ENCODE peak calls at places on chromosomes 1 and 21, in four cellular contexts. X is cardiac fibroblast; O is CD8-positive, alpha-beta T cell; M is right lobe of liver. F is an unnamed sample.

GRCh38 chr21:34770581-34770980 is 101.8 kb downstream of the CLIC6 start:
- DNase-seq in M (no peak), X (peak), O (no peak), F (peak)

GRCh38 chr1:75308365-75308764 is 174.2 kb downstream of the LHX8 start:
- DNase-seq in X (no peak), O (no peak), M (no peak), F (no peak)

GRCh38 chr1:111565079-111565478 is 54.5 kb upstream of the RAP1A start:
- DNase-seq in O (no peak), X (peak), M (no peak), F (peak)

GRCh38 chr1:106022312-106022902 is 1034.1 kb upstream of the PRMT6 start:
- DNase-seq in M (no peak), X (peak), O (no peak), F (peak)

GRCh38 chr1:233127157-233127556 is 168.4 kb downstream of the PCNX2 start:
- DNase-seq in M (no peak), X (peak), O (no peak), F (no peak)

GRCh38 chr21:14527690-14528652 is 18.1 kb downstream of the SAMSN1 start:
- DNase-seq in O (no peak), M (no peak), X (no peak), F (no peak)

GRCh38 chr1:231210126-231210525 is 30.9 kb upstream of the GNPAT start:
- DNase-seq in M (no peak), X (no peak), O (no peak), F (no peak)

GRCh38 chr1:172278478-172278877 is 142.0 kb upstream of the C1orf105 start:
- DNase-seq in X (peak), M (no peak), O (no peak), F (peak)

GRCh38 chr21:35428489-35428888 is 379.4 kb upstream of the RUNX1 start:
- DNase-seq in X (peak), O (peak), M (no peak), F (peak)

GRCh38 chr1:68594851-68595250 is 98.0 kb upstream of the DEPDC1 start:
- DNase-seq in M (no peak), X (no peak), O (no peak), F (no peak)

GRCh38 chr1:13757693-13758092 is 57.7 kb downstream of the PRDM2 start:
- DNase-seq in X (no peak), O (no peak), M (no peak), F (no peak)

GRCh38 chr1:67748630-67749029 is 63.6 kb downstream of the GADD45A start:
- DNase-seq in O (no peak), M (no peak), X (peak), F (peak)

GRCh38 chr1:179476484-179476883 is 99.3 kb downstream of the NPHS2 start:
- DNase-seq in O (no peak), M (no peak), X (no peak), F (no peak)

GRCh38 chr1:228902781-228903572 is 167.7 kb downstream of the RHOU start:
- DNase-seq in O (no peak), M (peak), X (peak), F (peak)

GRCh38 chr1:32742132-32742947 is 39.8 kb upstream of the SYNC start:
- DNase-seq in M (no peak), X (no peak), O (no peak), F (no peak)

GRCh38 chr1:2003564-2004131 is at the start of gene CFAP74:
- DNase-seq in M (no peak), O (no peak), X (peak), F (peak)

GRCh38 chr1:191641420-191642215 is 516.6 kb upstream of the RGS18 start:
- DNase-seq in M (no peak), O (no peak), X (no peak), F (no peak)

GRCh38 chr21:42317341-42317741 is 2.1 kb upstream of the TFF3 start:
- DNase-seq in O (no peak), M (no peak), X (no peak), F (no peak)

GRCh38 chr21:42313501-42313969 is 1.7 kb downstream of the TFF3 start:
- DNase-seq in M (no peak), X (no peak), O (no peak), F (no peak)

GRCh38 chr21:42316891-42317290 is 1.7 kb upstream of the TFF3 start:
- DNase-seq in O (no peak), X (no peak), M (no peak), F (no peak)

GRCh38 chr21:42314616-42315295 is 453 bp downstream of the TFF3 start:
- DNase-seq in O (no peak), X (no peak), M (no peak), F (no peak)

GRCh38 chr21:42315296-42315891 is at the start of gene TFF3:
- DNase-seq in X (no peak), O (no peak), M (no peak), F (no peak)
- H3K4me3 ChIP-seq in X (no peak), O (no peak), M (no peak), F (no peak)

GRCh38 chr21:16196521-16197208 is 466.9 kb downstream of the USP25 start:
- DNase-seq in X (peak), M (no peak), O (no peak), F (peak)
- H3K4me3 ChIP-seq in X (peak), M (peak), O (no peak), F (peak)

DNA sequence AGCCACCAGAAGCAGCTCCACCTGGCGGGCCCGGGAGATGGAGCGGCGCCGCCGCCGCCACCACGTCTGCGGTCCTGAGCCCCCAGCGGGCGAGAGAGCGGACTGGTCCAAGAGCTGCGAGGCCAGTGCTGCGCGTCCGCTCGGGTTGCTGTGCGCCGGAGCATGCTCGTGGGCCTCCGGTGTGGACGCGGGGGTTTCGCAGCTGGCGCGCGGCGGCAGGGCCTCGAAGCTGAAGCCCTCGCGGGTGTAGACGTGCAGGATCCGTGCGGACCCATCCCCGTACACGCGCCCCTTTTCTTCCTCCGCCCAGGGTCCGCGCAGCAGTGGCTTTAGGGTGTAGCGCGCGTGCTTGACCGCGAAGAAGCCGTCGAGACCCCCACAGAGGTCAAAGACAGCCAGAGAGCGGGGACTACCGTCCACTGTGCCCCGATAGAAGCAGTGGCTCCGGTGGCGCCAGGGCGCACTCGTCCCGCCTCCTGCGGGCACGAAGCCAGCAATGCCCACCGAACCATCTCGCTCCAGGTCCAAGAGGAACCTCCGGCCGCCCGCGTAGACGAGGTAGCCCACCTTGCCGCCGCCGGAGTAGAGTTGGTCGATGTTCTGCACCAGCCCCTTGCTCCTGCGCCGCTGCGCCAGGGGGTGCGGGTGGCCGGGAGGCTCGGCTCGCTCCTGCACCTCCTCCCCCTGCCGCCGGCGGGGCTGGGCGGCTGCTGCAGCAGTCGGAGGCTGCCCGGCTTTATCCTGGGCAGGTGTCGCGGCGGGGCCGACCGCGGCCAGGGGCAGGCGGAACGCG is 1.1 kb downstream of the ADAMTS5 start:
- DNase-seq in O (no peak), M (peak), X (peak), F (peak)
- H3K4me3 ChIP-seq in O (no peak), M (peak), X (peak), F (peak)

DNA sequence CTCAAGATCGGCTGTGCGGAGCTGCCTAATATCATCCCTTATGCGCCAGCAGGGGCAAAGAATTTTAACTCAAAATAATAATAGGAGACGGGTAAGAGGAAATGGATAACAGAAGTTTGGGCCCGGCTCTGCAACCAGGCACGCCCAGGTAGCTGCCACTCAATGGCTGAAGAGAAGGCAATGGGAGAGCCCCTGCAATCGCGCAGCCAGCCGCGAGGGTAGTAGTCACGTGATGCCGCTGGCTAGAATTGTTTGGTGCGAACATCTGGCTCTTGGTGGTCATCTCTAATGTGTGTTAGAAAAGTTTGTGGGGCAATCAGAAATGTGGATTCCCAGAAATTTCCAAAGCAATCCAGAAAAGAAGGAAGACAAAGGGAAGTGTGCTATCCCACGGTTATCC is 12.3 kb downstream of the BARHL2 start:
- DNase-seq in M (no peak), O (no peak), X (no peak), F (no peak)
- H3K4me3 ChIP-seq in M (no peak), O (no peak), X (no peak), F (no peak)

GRCh38 chr1:224431726-224432125 is 2.9 kb downstream of the WDR26 start:
- DNase-seq in M (no peak), O (no peak), X (no peak), F (no peak)
- H3K4me3 ChIP-seq in M (no peak), O (peak), X (peak), F (peak)

GRCh38 chr1:3651011-3651938 is 1.0 kb upstream of the TP73 start:
- DNase-seq in M (peak), O (no peak), X (no peak), F (no peak)
- H3K4me3 ChIP-seq in M (no peak), O (peak), X (no peak), F (no peak)

GRCh38 chr1:178345821-178346220 is 150.9 kb downstream of the CLEC20A start:
- DNase-seq in O (no peak), X (peak), M (no peak), F (peak)

GRCh38 chr1:178341218-178341956 is 155.4 kb downstream of the CLEC20A start:
- DNase-seq in O (no peak), M (no peak), X (peak), F (peak)

GRCh38 chr1:178339834-178340233 is 156.9 kb downstream of the CLEC20A start:
- DNase-seq in M (no peak), X (no peak), O (no peak), F (no peak)

GRCh38 chr1:178345238-178345637 is 151.5 kb downstream of the CLEC20A start:
- DNase-seq in M (no peak), O (no peak), X (no peak), F (no peak)

DNA sequence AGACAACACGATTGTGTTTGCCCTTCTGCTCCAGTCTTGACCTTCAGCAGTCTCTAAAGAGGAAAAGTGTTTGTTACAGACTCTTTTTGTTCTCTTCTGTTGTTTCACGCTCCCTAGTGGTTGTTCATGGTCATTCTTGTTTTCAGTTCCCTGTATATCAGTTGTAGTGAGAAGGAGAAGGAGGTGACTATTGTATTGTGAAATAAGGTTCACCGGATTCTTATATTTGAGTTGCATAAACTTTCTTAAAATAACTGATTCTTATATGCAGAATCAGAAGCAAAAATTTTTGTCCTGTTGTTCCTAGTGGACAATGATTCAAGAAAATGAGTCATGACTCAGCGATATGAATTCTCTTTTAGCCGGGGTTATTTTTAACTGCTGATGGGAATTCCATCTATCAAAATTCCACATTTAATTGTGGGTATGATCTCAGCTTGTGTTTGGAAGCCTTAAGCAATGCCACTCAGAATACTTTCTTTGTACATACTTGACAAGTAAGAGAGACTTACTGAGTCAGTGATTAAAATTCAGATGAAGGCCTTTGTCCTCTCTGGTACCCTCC is 152.2 kb downstream of the CLEC20A start:
- DNase-seq in X (peak), M (no peak), O (no peak), F (peak)
- H3K4me3 ChIP-seq in X (no peak), M (no peak), O (no peak), F (peak)

GRCh38 chr1:221812088-221812752 is 70.3 kb upstream of the DUSP10 start:
- DNase-seq in O (no peak), M (no peak), X (no peak), F (no peak)

GRCh38 chr1:221812905-221813597 is 71.2 kb upstream of the DUSP10 start:
- DNase-seq in O (no peak), X (no peak), M (no peak), F (no peak)

GRCh38 chr1:221806984-221807383 is 65.1 kb upstream of the DUSP10 start:
- DNase-seq in O (no peak), X (no peak), M (no peak), F (no peak)

GRCh38 chr1:221809101-221810029 is 67.5 kb upstream of the DUSP10 start:
- DNase-seq in O (peak), X (no peak), M (no peak), F (no peak)

GRCh38 chr1:221810406-221810805 is 68.5 kb upstream of the DUSP10 start:
- DNase-seq in M (no peak), O (no peak), X (no peak), F (peak)
- H3K4me3 ChIP-seq in M (no peak), O (no peak), X (no peak), F (no peak)

GRCh38 chr1:165852896-165853295 is 25.5 kb downstream of the UCK2 start:
- DNase-seq in X (no peak), O (no peak), M (no peak), F (no peak)

GRCh38 chr1:165845992-165846748 is 18.8 kb downstream of the UCK2 start:
- DNase-seq in X (no peak), M (no peak), O (no peak), F (no peak)

GRCh38 chr1:165851034-165851658 is 23.7 kb downstream of the UCK2 start:
- DNase-seq in O (no peak), X (peak), M (no peak), F (peak)

GRCh38 chr1:165847486-165847885 is 20.1 kb downstream of the UCK2 start:
- DNase-seq in O (no peak), X (no peak), M (no peak), F (no peak)

GRCh38 chr1:165849336-165850133 is 22.1 kb downstream of the UCK2 start:
- DNase-seq in X (no peak), M (no peak), O (no peak), F (no peak)
- H3K4me3 ChIP-seq in X (no peak), M (no peak), O (no peak), F (no peak)

DNA sequence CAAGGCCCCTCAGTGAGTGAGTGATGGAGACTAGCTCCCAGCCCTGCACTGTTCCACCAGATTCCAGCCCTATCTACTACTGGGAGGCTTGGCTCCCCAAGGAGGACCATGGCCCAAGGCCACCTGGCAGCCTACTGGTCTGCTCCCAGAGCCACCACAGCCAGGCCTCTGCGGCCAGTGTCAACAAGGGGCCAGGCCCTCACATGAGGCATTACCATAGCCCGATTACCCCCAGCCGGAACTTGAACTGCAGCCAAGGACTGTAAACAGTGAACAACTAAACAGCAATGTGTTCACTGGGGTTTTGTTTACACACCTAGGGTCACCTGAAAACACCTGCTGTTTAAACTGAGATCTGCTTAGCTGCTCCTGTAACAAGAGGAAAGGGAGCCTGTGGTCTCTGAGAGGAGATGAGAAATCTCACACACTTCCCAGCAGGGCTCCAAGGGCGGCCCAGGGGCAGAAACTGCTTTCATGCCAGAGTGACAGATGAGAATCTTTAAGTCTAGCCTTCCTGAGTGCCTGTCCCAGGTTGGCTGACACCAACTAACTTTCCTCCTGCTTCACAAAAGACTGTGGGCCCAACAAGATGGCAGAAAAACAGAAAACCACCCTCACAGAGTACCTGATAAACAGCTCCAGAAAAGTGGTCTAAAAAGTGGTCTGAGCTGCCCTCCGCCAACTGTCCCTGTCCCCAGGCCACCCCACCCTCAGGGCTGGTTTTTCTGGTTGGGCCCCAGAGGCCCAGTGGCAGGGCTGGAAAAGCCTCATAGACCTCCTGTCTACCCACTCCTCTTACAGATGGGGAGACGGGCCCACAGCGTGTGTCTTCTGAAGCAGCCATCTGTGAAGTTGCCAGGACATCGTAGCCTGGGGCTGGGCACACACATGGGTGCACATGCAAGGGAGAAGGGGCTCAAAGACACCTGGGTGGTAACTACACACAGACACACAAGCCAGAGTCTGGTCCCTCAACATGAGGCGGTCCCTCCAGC is 28.8 kb downstream of the MEF2D start:
- DNase-seq in O (peak), M (peak), X (peak), F (no peak)
- H3K4me3 ChIP-seq in O (no peak), M (no peak), X (no peak), F (no peak)